ENCODE peak calls at places on chromosomes 1 and 21, in six cellular contexts. One of them, this sample, is unnamed.

GRCh38 chr1:36322085-36322785 is 1.2 kb downstream of the EVA1B start:
- DNase-seq in activated naive CD4-positive, alpha-beta T cell: no peak
- DNase-seq in left cardiac atrium: no peak
- DNase-seq in activated T-cell treated with anti-CD3 and anti-CD28 coated beads, Interleukin-2, amount 50 U/mL, for 1 hour: no peak
- DNase-seq in activated gamma-delta T cell: no peak
- DNase-seq in naive B cell: peak
- DNase-seq in this sample: no peak

GRCh38 chr1:151828931-151829330 is 2.7 kb downstream of the RORC start:
- DNase-seq in activated T-cell treated with anti-CD3 and anti-CD28 coated beads, Interleukin-2, amount 50 U/mL, for 1 hour: no peak
- DNase-seq in activated naive CD4-positive, alpha-beta T cell: no peak
- DNase-seq in left cardiac atrium: peak
- DNase-seq in naive B cell: no peak
- DNase-seq in activated gamma-delta T cell: no peak
- DNase-seq in this sample: peak

GRCh38 chr1:23134055-23134454 is 34.6 kb downstream of the LUZP1 start:
- DNase-seq in naive B cell: no peak
- DNase-seq in activated T-cell treated with anti-CD3 and anti-CD28 coated beads, Interleukin-2, amount 50 U/mL, for 1 hour: no peak
- DNase-seq in activated naive CD4-positive, alpha-beta T cell: no peak
- DNase-seq in activated gamma-delta T cell: no peak
- DNase-seq in left cardiac atrium: no peak
- DNase-seq in this sample: no peak

GRCh38 chr1:167083066-167083682 is 7.0 kb downstream of the GPA33 start:
- DNase-seq in left cardiac atrium: no peak
- DNase-seq in naive B cell: no peak
- DNase-seq in activated naive CD4-positive, alpha-beta T cell: no peak
- DNase-seq in activated T-cell treated with anti-CD3 and anti-CD28 coated beads, Interleukin-2, amount 50 U/mL, for 1 hour: no peak
- DNase-seq in activated gamma-delta T cell: no peak
- DNase-seq in this sample: peak

GRCh38 chr1:15352122-15352957 is 57.3 kb upstream of the EFHD2 start:
- DNase-seq in activated T-cell treated with anti-CD3 and anti-CD28 coated beads, Interleukin-2, amount 50 U/mL, for 1 hour: no peak
- DNase-seq in activated gamma-delta T cell: no peak
- DNase-seq in naive B cell: no peak
- DNase-seq in activated naive CD4-positive, alpha-beta T cell: no peak
- DNase-seq in left cardiac atrium: no peak
- DNase-seq in this sample: peak

GRCh38 chr1:1153874-1154273 is 19.8 kb upstream of the TTLL10 start:
- DNase-seq in activated T-cell treated with anti-CD3 and anti-CD28 coated beads, Interleukin-2, amount 50 U/mL, for 1 hour: no peak
- DNase-seq in activated naive CD4-positive, alpha-beta T cell: no peak
- DNase-seq in left cardiac atrium: no peak
- DNase-seq in naive B cell: no peak
- DNase-seq in activated gamma-delta T cell: no peak
- DNase-seq in this sample: no peak

GRCh38 chr1:192126030-192126619 is 32.1 kb upstream of the RGS18 start:
- DNase-seq in activated gamma-delta T cell: no peak
- DNase-seq in activated naive CD4-positive, alpha-beta T cell: no peak
- DNase-seq in activated T-cell treated with anti-CD3 and anti-CD28 coated beads, Interleukin-2, amount 50 U/mL, for 1 hour: no peak
- DNase-seq in left cardiac atrium: no peak
- DNase-seq in naive B cell: no peak
- DNase-seq in this sample: no peak

GRCh38 chr1:16888806-16889178 is 7.0 kb upstream of the RNU1-2 start:
- DNase-seq in left cardiac atrium: no peak
- DNase-seq in activated gamma-delta T cell: no peak
- DNase-seq in naive B cell: no peak
- DNase-seq in activated naive CD4-positive, alpha-beta T cell: no peak
- DNase-seq in activated T-cell treated with anti-CD3 and anti-CD28 coated beads, Interleukin-2, amount 50 U/mL, for 1 hour: no peak
- DNase-seq in this sample: peak

GRCh38 chr1:3061981-3062615 is 6.9 kb upstream of the PRDM16 start:
- DNase-seq in left cardiac atrium: peak
- DNase-seq in activated gamma-delta T cell: no peak
- DNase-seq in naive B cell: no peak
- DNase-seq in activated T-cell treated with anti-CD3 and anti-CD28 coated beads, Interleukin-2, amount 50 U/mL, for 1 hour: peak
- DNase-seq in activated naive CD4-positive, alpha-beta T cell: no peak
- DNase-seq in this sample: no peak

GRCh38 chr21:35438643-35439404 is 389.7 kb upstream of the RUNX1 start:
- DNase-seq in activated naive CD4-positive, alpha-beta T cell: no peak
- DNase-seq in activated T-cell treated with anti-CD3 and anti-CD28 coated beads, Interleukin-2, amount 50 U/mL, for 1 hour: peak
- DNase-seq in left cardiac atrium: no peak
- DNase-seq in activated gamma-delta T cell: no peak
- DNase-seq in naive B cell: peak
- DNase-seq in this sample: no peak

GRCh38 chr1:21495225-21495820 is 13.9 kb upstream of the ALPL start:
- DNase-seq in activated T-cell treated with anti-CD3 and anti-CD28 coated beads, Interleukin-2, amount 50 U/mL, for 1 hour: no peak
- DNase-seq in left cardiac atrium: no peak
- DNase-seq in activated gamma-delta T cell: no peak
- DNase-seq in naive B cell: no peak
- DNase-seq in activated naive CD4-positive, alpha-beta T cell: no peak
- DNase-seq in this sample: no peak

GRCh38 chr1:227740401-227740960 is 5.2 kb downstream of the SNAP47 start:
- DNase-seq in activated T-cell treated with anti-CD3 and anti-CD28 coated beads, Interleukin-2, amount 50 U/mL, for 1 hour: no peak
- DNase-seq in naive B cell: no peak
- DNase-seq in activated gamma-delta T cell: no peak
- DNase-seq in left cardiac atrium: no peak
- DNase-seq in activated naive CD4-positive, alpha-beta T cell: no peak
- DNase-seq in this sample: no peak

GRCh38 chr1:8889925-8890785 is 11.7 kb upstream of the ENO1 start:
- DNase-seq in activated naive CD4-positive, alpha-beta T cell: no peak
- DNase-seq in activated T-cell treated with anti-CD3 and anti-CD28 coated beads, Interleukin-2, amount 50 U/mL, for 1 hour: no peak
- DNase-seq in naive B cell: no peak
- DNase-seq in activated gamma-delta T cell: no peak
- DNase-seq in left cardiac atrium: peak
- DNase-seq in this sample: peak

GRCh38 chr1:21655748-21656147 is 13.4 kb downstream of the RAP1GAP start:
- DNase-seq in naive B cell: no peak
- DNase-seq in activated T-cell treated with anti-CD3 and anti-CD28 coated beads, Interleukin-2, amount 50 U/mL, for 1 hour: no peak
- DNase-seq in activated gamma-delta T cell: no peak
- DNase-seq in activated naive CD4-positive, alpha-beta T cell: no peak
- DNase-seq in left cardiac atrium: no peak
- DNase-seq in this sample: peak

GRCh38 chr21:45768741-45769049 is 125.2 kb downstream of the PCBP3 start:
- DNase-seq in activated naive CD4-positive, alpha-beta T cell: no peak
- DNase-seq in left cardiac atrium: no peak
- DNase-seq in naive B cell: no peak
- DNase-seq in activated gamma-delta T cell: no peak
- DNase-seq in activated T-cell treated with anti-CD3 and anti-CD28 coated beads, Interleukin-2, amount 50 U/mL, for 1 hour: no peak
- DNase-seq in this sample: peak

GRCh38 chr1:152756872-152757271 is 953 bp upstream of the KPRP start:
- DNase-seq in left cardiac atrium: no peak
- DNase-seq in naive B cell: no peak
- DNase-seq in activated naive CD4-positive, alpha-beta T cell: no peak
- DNase-seq in activated gamma-delta T cell: no peak
- DNase-seq in activated T-cell treated with anti-CD3 and anti-CD28 coated beads, Interleukin-2, amount 50 U/mL, for 1 hour: no peak
- DNase-seq in this sample: no peak

GRCh38 chr1:207869859-207870258 is 41.1 kb downstream of the CD34 start:
- DNase-seq in activated gamma-delta T cell: no peak
- DNase-seq in activated naive CD4-positive, alpha-beta T cell: no peak
- DNase-seq in left cardiac atrium: no peak
- DNase-seq in activated T-cell treated with anti-CD3 and anti-CD28 coated beads, Interleukin-2, amount 50 U/mL, for 1 hour: no peak
- DNase-seq in naive B cell: no peak
- DNase-seq in this sample: no peak

GRCh38 chr1:177897601-177898376 is 72.1 kb downstream of the SEC16B start:
- DNase-seq in left cardiac atrium: no peak
- DNase-seq in naive B cell: no peak
- DNase-seq in activated naive CD4-positive, alpha-beta T cell: no peak
- DNase-seq in activated T-cell treated with anti-CD3 and anti-CD28 coated beads, Interleukin-2, amount 50 U/mL, for 1 hour: no peak
- DNase-seq in activated gamma-delta T cell: no peak
- DNase-seq in this sample: peak

GRCh38 chr1:197065549-197065948 is 1.5 kb downstream of the F13B start:
- DNase-seq in activated T-cell treated with anti-CD3 and anti-CD28 coated beads, Interleukin-2, amount 50 U/mL, for 1 hour: no peak
- DNase-seq in left cardiac atrium: no peak
- DNase-seq in naive B cell: no peak
- DNase-seq in activated naive CD4-positive, alpha-beta T cell: no peak
- DNase-seq in activated gamma-delta T cell: no peak
- DNase-seq in this sample: no peak

GRCh38 chr1:151574575-151575529 is 34.7 kb downstream of the TUFT1 start:
- DNase-seq in activated T-cell treated with anti-CD3 and anti-CD28 coated beads, Interleukin-2, amount 50 U/mL, for 1 hour: no peak
- DNase-seq in left cardiac atrium: peak
- DNase-seq in activated naive CD4-positive, alpha-beta T cell: no peak
- DNase-seq in activated gamma-delta T cell: no peak
- DNase-seq in naive B cell: no peak
- DNase-seq in this sample: no peak

GRCh38 chr1:39130297-39130696 is 74.2 kb upstream of the MACF1 start:
- DNase-seq in naive B cell: no peak
- DNase-seq in activated naive CD4-positive, alpha-beta T cell: no peak
- DNase-seq in left cardiac atrium: no peak
- DNase-seq in activated gamma-delta T cell: no peak
- DNase-seq in activated T-cell treated with anti-CD3 and anti-CD28 coated beads, Interleukin-2, amount 50 U/mL, for 1 hour: no peak
- DNase-seq in this sample: no peak

GRCh38 chr1:31625561-31626272 is 8.2 kb downstream of the HCRTR1 start:
- DNase-seq in activated naive CD4-positive, alpha-beta T cell: no peak
- DNase-seq in activated gamma-delta T cell: no peak
- DNase-seq in naive B cell: no peak
- DNase-seq in activated T-cell treated with anti-CD3 and anti-CD28 coated beads, Interleukin-2, amount 50 U/mL, for 1 hour: no peak
- DNase-seq in left cardiac atrium: no peak
- DNase-seq in this sample: no peak

GRCh38 chr1:108117908-108118902 is 81.9 kb downstream of the SLC25A24 start:
- DNase-seq in naive B cell: no peak
- DNase-seq in left cardiac atrium: no peak
- DNase-seq in activated naive CD4-positive, alpha-beta T cell: no peak
- DNase-seq in activated T-cell treated with anti-CD3 and anti-CD28 coated beads, Interleukin-2, amount 50 U/mL, for 1 hour: no peak
- DNase-seq in activated gamma-delta T cell: no peak
- DNase-seq in this sample: no peak

GRCh38 chr21:39503138-39503762 is 51.5 kb downstream of the SH3BGR start:
- DNase-seq in activated naive CD4-positive, alpha-beta T cell: no peak
- DNase-seq in left cardiac atrium: no peak
- DNase-seq in activated gamma-delta T cell: no peak
- DNase-seq in naive B cell: no peak
- DNase-seq in activated T-cell treated with anti-CD3 and anti-CD28 coated beads, Interleukin-2, amount 50 U/mL, for 1 hour: no peak
- DNase-seq in this sample: no peak